ENCODE peak calls at places on chromosomes 2 and 18, in nine cellular contexts. Z is NCI-H2107; W is stromal cell of bone marrow; Q is stimulated activated CD8-positive, alpha-beta memory T cell treated with anti-CD3 and anti-CD28 coated beads, Interleukin-4, amount 100 ng/mL, for 4 hours; P is GM04503; C is activated CD4-positive, alpha-beta memory T cell treated with anti-CD3 and anti-CD28 coated beads, Interleukin-2, amount 10 ng/mL, durations not matched to agents 7 days and 5 days; S is NCI-H1436; U is OCI-LY7; D is HAP-1. F is an unnamed sample.
A peak's percentile ranks its signal among the peaks of the same experiment; 100 is the strongest.

GRCh38 chr2:169734172-169734847 is 678 bp downstream of the KLHL23 start:
- DNase-seq in S (peak; percentile 15), P (no peak), W (no peak), Q (no peak), C (no peak), D (no peak), U (no peak), Z (no peak), F (no peak)

GRCh38 chr2:59182249-59182648 is 941.1 kb upstream of the FANCL start:
- DNase-seq in Z (no peak), P (peak; percentile 2), U (peak; percentile 35), C (no peak), D (peak; percentile 14), W (no peak), Q (no peak), S (peak; percentile 15), F (no peak)

GRCh38 chr2:68901199-68901515 is 30.0 kb upstream of the BMP10 start:
- DNase-seq in C (no peak), P (no peak), Q (no peak), D (no peak), W (no peak), U (peak; percentile 20), S (no peak), Z (no peak), F (no peak)

GRCh38 chr2:128643221-128644065 is 324.8 kb upstream of the HS6ST1 start:
- DNase-seq in U (no peak), S (no peak), Z (no peak), D (no peak), Q (no peak), P (no peak), C (peak; percentile 4), W (no peak), F (no peak)

GRCh38 chr2:29632018-29632417 is 289.4 kb downstream of the ALK start:
- DNase-seq in D (no peak), Q (no peak), U (no peak), P (peak; percentile 16), C (no peak), S (no peak), W (peak; percentile 21), Z (no peak), F (peak; percentile 33)

GRCh38 chr2:99356853-99357252 is 19.7 kb downstream of the EIF5B start:
- DNase-seq in Q (no peak), Z (no peak), C (no peak), U (no peak), S (no peak), W (no peak), D (no peak), P (no peak), F (no peak)

GRCh38 chr2:31337197-31337596 is 77.3 kb downstream of the XDH start:
- DNase-seq in P (no peak), U (no peak), C (no peak), D (no peak), W (no peak), Q (no peak), Z (no peak), S (no peak), F (peak; percentile 66)

GRCh38 chr2:174125151-174125550 is 123.2 kb downstream of the OLA1 start:
- DNase-seq in S (peak; percentile 92), W (no peak), Z (no peak), C (no peak), Q (no peak), P (no peak), D (no peak), U (no peak), F (no peak)

GRCh38 chr2:66853585-66853984 is 418.7 kb downstream of the MEIS1 start:
- DNase-seq in Z (no peak), W (no peak), C (no peak), P (no peak), U (no peak), S (no peak), Q (no peak), D (no peak), F (no peak)

GRCh38 chr2:129619471-129619870 is 360.0 kb upstream of the RAB6C start:
- DNase-seq in P (no peak), S (no peak), D (no peak), Q (no peak), C (no peak), Z (peak; percentile 76), W (no peak), U (no peak), F (no peak)

GRCh38 chr18:74251297-74252031 is 40.3 kb downstream of the CYB5A start:
- DNase-seq in P (peak; percentile 45), U (no peak), W (no peak), D (no peak), Z (no peak), Q (no peak), C (no peak), S (no peak), F (peak; percentile 73)

F was measured in HFFc6.